ENCODE peak calls at places on chromosome 1, in four cellular contexts. I is GM12878, X is HepG2, L is SK-N-SH. B is an unnamed sample.

GRCh38 chr1:180282401-180282800 is 52.3 kb downstream of the LHX4 start:
- DNase-seq in X (no peak), L (no peak), I (no peak), B (no peak)

GRCh38 chr1:167767794-167768193 is 46.0 kb downstream of the MPZL1 start:
- DNase-seq in L (no peak), X (no peak), I (no peak), B (no peak)

GRCh38 chr1:56061824-56062223 is 517.5 kb downstream of the PLPP3 start:
- DNase-seq in L (no peak), X (no peak), I (peak; percentile 25), B (no peak)

GRCh38 chr1:201740086-201740541 is 88.8 kb upstream of the IPO9 start:
- DNase-seq in I (no peak), L (peak; percentile 40), X (no peak), B (no peak)

GRCh38 chr1:194568610-194569009 is 1382.2 kb upstream of the B3GALT2 start:
- DNase-seq in X (no peak), L (no peak), I (no peak), B (no peak)

GRCh38 chr1:166391677-166392076 is 224.9 kb upstream of the FAM78B start:
- DNase-seq in I (no peak), X (no peak), L (no peak), B (no peak)

GRCh38 chr1:1324524-1325287 is at the start of the genes CPTP and INTS11:
- DNase-seq in I (peak; percentile 61), X (peak; percentile 79), L (peak; percentile 99), B (peak; percentile 73)

GRCh38 chr1:154772611-154773515 is 97.2 kb downstream of the KCNN3 start:
- DNase-seq in X (no peak), L (no peak), I (no peak), B (no peak)

GRCh38 chr1:159247266-159247665 is 42.6 kb downstream of the ACKR1 start:
- DNase-seq in X (no peak), I (no peak), L (no peak), B (no peak)

GRCh38 chr1:238752332-238752731 is 634.0 kb upstream of the CHRM3 start:
- DNase-seq in I (no peak), X (no peak), L (no peak), B (no peak)

GRCh38 chr1:35452086-35452485 is 105.1 kb downstream of the KIAA0319L start:
- DNase-seq in I (no peak), X (no peak), L (no peak), B (no peak)

GRCh38 chr1:110319332-110320167 is 19.6 kb upstream of the RBM15 start:
- DNase-seq in X (no peak), I (no peak), L (no peak), B (no peak)

GRCh38 chr1:14553711-14554110 is 44.8 kb upstream of the KAZN start:
- DNase-seq in L (no peak), X (no peak), I (no peak), B (no peak)

DNA sequence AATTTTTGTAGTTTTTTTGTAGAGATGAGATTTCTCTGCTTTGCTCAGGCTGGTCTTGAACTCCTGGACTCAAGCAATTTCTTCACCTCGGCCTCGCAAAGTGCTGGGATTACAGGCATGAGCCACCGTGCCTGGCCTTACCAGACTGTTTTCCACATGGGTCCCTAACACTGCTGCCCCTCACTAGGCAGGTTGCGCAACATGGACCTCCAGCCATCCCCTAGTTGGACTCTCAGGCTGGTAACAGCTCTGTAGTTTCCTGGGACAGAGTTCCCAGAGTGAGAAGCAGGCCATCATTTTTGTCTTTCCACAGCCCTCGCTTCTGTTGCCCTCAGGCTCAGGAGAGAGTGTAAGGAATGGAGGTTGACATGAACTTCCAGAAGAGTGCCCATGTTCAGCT is 156.1 kb downstream of the CTH start:
- DNase-seq in L (no peak), X (no peak), I (no peak), B (no peak)
- TF ChIP-seq EP300 in L (no peak), X (no peak), I (no peak), B (no peak)

GRCh38 chr1:205396972-205397616 is 24.8 kb downstream of the LEMD1 start:
- DNase-seq in L (peak; percentile 75), I (peak; percentile 8), X (peak; percentile 64), B (peak; percentile 67)
- TF ChIP-seq PBX3 in L (no peak), I (no peak), X (no peak), B (no peak)

GRCh38 chr1:235078927-235079381 is 49.7 kb downstream of the TOMM20 start:
- DNase-seq in L (no peak), I (no peak), X (no peak), B (peak; percentile 29)

GRCh38 chr1:235088440-235088839 is 40.2 kb downstream of the TOMM20 start:
- DNase-seq in I (no peak), X (no peak), L (no peak), B (no peak)

GRCh38 chr1:235079443-235079967 is 49.1 kb downstream of the TOMM20 start:
- DNase-seq in I (no peak), L (no peak), X (peak; percentile 71), B (peak; percentile 72)

GRCh38 chr1:235087906-235088305 is 40.7 kb downstream of the TOMM20 start:
- DNase-seq in I (no peak), L (no peak), X (no peak), B (no peak)

GRCh38 chr1:235083589-235084323 is 44.9 kb downstream of the TOMM20 start:
- DNase-seq in X (peak; percentile 88), I (no peak), L (peak; percentile 84), B (peak; percentile 94)
- TF ChIP-seq EP300 in X (no peak), I (peak; percentile 50), L (no peak), B (no peak)

DNA sequence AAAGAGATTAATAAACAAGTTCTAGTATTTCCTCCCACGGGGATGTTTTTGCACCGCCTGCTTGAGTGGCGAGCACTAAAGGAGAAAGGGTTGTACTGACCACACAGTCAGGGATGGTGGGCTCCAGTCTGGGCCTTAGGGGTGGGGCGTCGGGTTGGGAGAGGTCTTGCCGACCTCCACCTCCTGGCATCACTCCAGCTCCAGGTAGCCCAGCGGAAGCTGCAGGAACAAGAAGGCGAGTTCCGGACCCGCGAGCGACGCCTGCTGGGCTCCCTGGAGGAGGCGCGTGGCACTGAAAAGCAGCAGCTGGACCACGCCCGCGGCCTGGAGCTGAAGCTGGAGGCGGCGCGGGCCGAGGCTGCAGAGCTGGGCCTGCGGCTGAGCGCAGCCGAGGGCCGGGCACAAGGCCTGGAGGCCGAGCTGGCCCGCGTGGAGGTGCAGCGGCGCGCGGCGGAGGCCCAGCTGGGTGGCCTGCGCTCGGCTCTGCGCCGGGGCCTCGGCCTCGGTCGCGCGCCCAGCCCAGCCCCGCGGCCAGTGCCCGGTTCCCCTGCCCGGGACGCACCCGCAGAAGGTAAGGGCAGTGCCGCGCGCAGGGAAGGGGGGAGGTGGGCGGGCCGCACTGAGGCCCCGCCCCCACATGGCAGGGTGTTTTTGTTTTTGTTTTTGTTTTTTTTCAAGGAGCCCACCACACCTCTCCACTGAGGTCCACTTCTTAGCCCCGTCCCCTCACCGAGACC is 19.7 kb downstream of the MFAP2 start:
- DNase-seq in X (peak; percentile 59), L (peak; percentile 87), I (peak; percentile 7), B (peak; percentile 87)
- TF ChIP-seq PBX3 in X (no peak), L (no peak), I (no peak), B (no peak)

GRCh38 chr1:115539736-115540135 is 102.0 kb upstream of the VANGL1 start:
- DNase-seq in L (no peak), X (no peak), I (no peak), B (no peak)
- TF ChIP-seq EP300 in L (no peak), X (no peak), I (no peak), B (no peak)

GRCh38 chr1:246001142-246001812 is 505.8 kb downstream of the SMYD3 start:
- DNase-seq in I (no peak), L (no peak), X (no peak), B (no peak)

GRCh38 chr1:245999697-246000637 is 507.1 kb downstream of the SMYD3 start:
- DNase-seq in L (no peak), X (no peak), I (peak; percentile 44), B (no peak)

GRCh38 chr1:246001821-246002220 is 505.3 kb downstream of the SMYD3 start:
- DNase-seq in I (no peak), L (no peak), X (no peak), B (no peak)

GRCh38 chr1:246002725-246003441 is 504.2 kb downstream of the SMYD3 start:
- DNase-seq in X (peak; percentile 67), L (peak; percentile 86), I (peak; percentile 39), B (peak; percentile 69)

GRCh38 chr1:246000638-246001015 is 506.5 kb downstream of the SMYD3 start:
- DNase-seq in I (no peak), X (no peak), L (no peak), B (no peak)
- TF ChIP-seq PBX3 in I (no peak), X (no peak), L (no peak), B (no peak)

DNA sequence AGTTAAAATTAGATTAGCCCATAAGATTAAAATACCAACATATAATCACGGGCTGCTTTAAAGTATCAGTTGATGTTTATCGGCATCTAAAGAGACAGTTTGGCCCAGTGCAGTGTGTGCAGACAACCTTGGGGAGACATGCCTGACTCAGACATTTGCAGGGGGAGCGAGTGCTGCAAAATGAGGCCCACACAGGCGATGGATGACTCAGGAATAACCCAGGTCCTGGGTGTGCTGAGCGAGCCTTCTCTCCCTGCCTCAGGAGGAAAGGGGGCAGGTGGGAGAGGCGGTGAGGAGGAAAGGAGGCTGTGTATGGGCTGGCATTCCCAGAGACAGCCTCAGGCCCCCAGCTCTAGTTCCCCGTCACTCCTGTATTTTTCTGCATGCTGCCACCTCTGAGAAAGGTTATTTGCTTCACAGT is 9.0 kb downstream of the SLC9A1 start:
- DNase-seq in I (no peak), L (no peak), X (no peak), B (peak; percentile 55)
- TF ChIP-seq EP300 in I (no peak), L (no peak), X (no peak), B (no peak)

DNA sequence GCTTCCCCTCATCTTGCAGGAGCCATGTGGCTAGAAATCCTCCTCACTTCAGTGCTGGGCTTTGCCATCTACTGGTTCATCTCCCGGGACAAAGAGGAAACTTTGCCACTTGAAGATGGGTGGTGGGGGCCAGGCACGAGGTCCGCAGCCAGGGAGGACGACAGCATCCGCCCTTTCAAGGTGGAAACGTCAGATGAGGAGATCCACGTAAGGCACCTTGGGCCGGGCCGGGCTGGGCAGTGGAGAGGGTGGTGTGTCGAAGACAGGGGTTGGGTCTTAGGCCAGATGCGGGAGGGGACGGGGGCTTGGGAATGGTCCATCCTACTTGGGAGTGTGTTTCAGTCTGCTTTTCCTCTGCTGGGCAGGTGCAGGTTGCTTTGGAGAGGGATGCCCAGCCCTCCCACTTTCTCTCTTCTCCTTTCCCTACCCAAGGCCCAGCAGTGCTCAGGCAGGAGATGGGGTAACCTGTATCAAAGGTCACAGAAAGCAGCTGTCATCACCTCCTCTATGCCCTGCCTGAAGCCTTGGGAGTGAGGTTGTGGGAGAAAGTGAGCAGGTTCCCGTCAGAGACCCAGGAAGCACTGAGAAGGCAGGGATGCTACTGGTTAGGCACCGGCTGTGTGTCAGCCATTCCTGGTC is 18.9 kb downstream of the EPHX1 start:
- DNase-seq in I (no peak), L (no peak), X (no peak), B (no peak)
- TF ChIP-seq PBX3 in I (no peak), L (no peak), X (no peak), B (no peak)